ENCODE peak calls at places on chromosome 19, in six cellular contexts. U is lower lobe of right lung; O is choroid plexus epithelial cell; J is stimulated activated CD4-positive, alpha-beta T cell treated with anti-CD3 and anti-CD28 coated beads, Interleukin-15, amount 100 ng/mL, for 24 hours; T is HL-60; H is caudate nucleus. G is an unnamed sample.

GRCh38 chr19:10718205-10719196 is 622 bp downstream of the DNM2 start:
- DNase-seq in U (peak), O (peak), J (peak), T (peak), H (no peak), G (no peak)

GRCh38 chr19:2507109-2507508 is 31.2 kb downstream of the GADD45B start:
- DNase-seq in U (no peak), O (peak), J (peak), T (peak), H (no peak), G (no peak)

GRCh38 chr19:16668176-16668575 is 7.2 kb downstream of the TMEM38A start:
- DNase-seq in U (no peak), O (no peak), J (no peak), T (no peak), H (no peak), G (no peak)

GRCh38 chr19:19155495-19156219 is 14.4 kb downstream of the MEF2B start:
- DNase-seq in U (no peak), O (no peak), J (no peak), T (peak), H (no peak), G (no peak)

GRCh38 chr19:918481-919156 is 1.5 kb downstream of the KISS1R start:
- DNase-seq in U (no peak), O (no peak), J (peak), T (no peak), H (no peak), G (no peak)

GRCh38 chr19:406999-407491 is 1.9 kb downstream of the C2CD4C start:
- DNase-seq in U (no peak), O (no peak), J (no peak), T (no peak), H (no peak), G (no peak)

GRCh38 chr19:39826311-39826945 is 7.5 kb downstream of the DYRK1B start:
- DNase-seq in U (no peak), O (no peak), J (no peak), T (no peak), H (no peak), G (no peak)

GRCh38 chr19:39919976-39920375 is 14.5 kb downstream of the FCGBP start:
- DNase-seq in U (no peak), O (no peak), J (no peak), T (no peak), H (no peak), G (no peak)

GRCh38 chr19:29690842-29691241 is 24.2 kb downstream of the C19orf12 start:
- DNase-seq in U (no peak), O (peak), J (peak), T (peak), H (no peak), G (peak)

GRCh38 chr19:46841458-46842083 is 9.1 kb downstream of the AP2S1 start:
- DNase-seq in U (no peak), O (peak), J (no peak), T (no peak), H (no peak), G (no peak)